ENCODE peak calls at places on chromosome 6, in seven cellular contexts. N is RWPE1; Q is right atrium auricular region; Y is tibial nerve; M is caudate nucleus; K is naive thymus-derived CD4-positive, alpha-beta T cell; L is psoas muscle. T is an unnamed sample.

GRCh38 chr6:43742285-43742684 is 27.7 kb upstream of the VEGFA start:
- DNase-seq in K (no peak), M (no peak), Q (no peak), L (no peak), N (no peak), Y (no peak), T (no peak)

GRCh38 chr6:63269470-63269869 is 50.3 kb downstream of the LGSN start:
- DNase-seq in Y (no peak), M (no peak), K (no peak), L (no peak), Q (no peak), N (no peak), T (no peak)

GRCh38 chr6:82687855-82688254 is 324.2 kb downstream of the TPBG start:
- DNase-seq in K (no peak), M (no peak), N (no peak), Y (no peak), Q (no peak), L (no peak), T (no peak)

GRCh38 chr6:144559865-144560603 is 274.9 kb downstream of the UTRN start:
- DNase-seq in K (peak), Q (no peak), Y (no peak), M (no peak), N (no peak), L (no peak), T (no peak)

GRCh38 chr6:15355683-15356099 is 109.8 kb downstream of the JARID2 start:
- DNase-seq in N (no peak), Y (no peak), L (no peak), Q (no peak), K (no peak), M (no peak), T (no peak)

GRCh38 chr6:22774129-22774528 is 204.8 kb downstream of the HDGFL1 start:
- DNase-seq in Q (no peak), L (no peak), K (no peak), N (no peak), M (no peak), Y (no peak), T (no peak)

GRCh38 chr6:143539723-143540122 is 28.2 kb upstream of the FUCA2 start:
- DNase-seq in K (no peak), Y (no peak), Q (no peak), L (no peak), N (no peak), M (no peak), T (no peak)

GRCh38 chr6:116255246-116255800 is 1.4 kb upstream of the TSPYL4 start:
- DNase-seq in N (no peak), K (no peak), M (no peak), Q (no peak), L (no peak), Y (no peak), T (no peak)

GRCh38 chr6:82257088-82257774 is 9.7 kb upstream of the IBTK start:
- DNase-seq in K (no peak), N (no peak), M (no peak), L (no peak), Q (no peak), Y (no peak), T (no peak)

GRCh38 chr6:131251593-131252204 is 116.4 kb downstream of the AKAP7 start:
- DNase-seq in L (no peak), Q (no peak), Y (no peak), M (no peak), K (no peak), N (no peak), T (no peak)

GRCh38 chr6:99521557-99522286 is 6.5 kb upstream of the USP45 start:
- DNase-seq in M (no peak), Q (peak), L (peak), N (no peak), Y (no peak), K (no peak), T (no peak)

GRCh38 chr6:34836451-34836850 is 44.6 kb downstream of the BLTP3A start:
- DNase-seq in K (no peak), N (no peak), Y (no peak), L (no peak), Q (no peak), M (no peak), T (no peak)

GRCh38 chr6:123655520-123656306 is 19.0 kb upstream of the TRDN start:
- DNase-seq in M (no peak), Q (no peak), N (no peak), Y (no peak), K (no peak), L (no peak), T (no peak)

GRCh38 chr6:97053643-97054411 is 129.3 kb downstream of the KLHL32 start:
- DNase-seq in K (no peak), M (no peak), Q (no peak), N (peak), Y (no peak), L (no peak), T (no peak)

GRCh38 chr6:156087487-156087886 is 631.8 kb upstream of the NOX3 start:
- DNase-seq in N (no peak), M (no peak), Y (no peak), K (no peak), Q (no peak), L (no peak), T (no peak)

GRCh38 chr6:109483744-109484075 is 691 bp upstream of the ZBTB24 start:
- DNase-seq in K (no peak), M (no peak), L (no peak), Q (no peak), Y (no peak), N (no peak), T (no peak)
- H3K27ac ChIP-seq in K (peak), M (no peak), L (peak), Q (peak), Y (no peak), N (peak), T (peak)

DNA sequence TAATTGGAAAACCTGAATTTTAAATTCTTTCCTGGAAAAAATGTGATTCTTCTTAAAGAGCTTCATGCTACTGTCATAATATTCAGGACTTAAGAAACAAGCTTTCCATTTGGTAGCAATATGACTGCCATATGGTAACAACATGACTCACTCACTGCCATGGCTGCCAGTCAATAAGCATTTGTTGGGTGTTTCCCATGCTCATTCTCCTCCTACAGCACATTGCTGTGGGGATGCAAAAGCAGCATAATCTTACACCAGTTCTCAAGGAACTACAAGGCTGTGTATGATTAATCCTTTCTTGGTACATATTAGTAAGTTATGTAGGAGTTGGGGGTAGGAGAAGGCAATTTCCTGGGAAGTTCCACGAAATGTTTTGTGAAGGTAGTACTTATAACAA is 76.8 kb downstream of the CEP162 start:
- DNase-seq in Y (no peak), N (peak), K (no peak), L (no peak), M (no peak), Q (no peak), T (no peak)
- H3K27ac ChIP-seq in Y (no peak), N (no peak), K (no peak), L (no peak), M (no peak), Q (no peak), T (no peak)

DNA sequence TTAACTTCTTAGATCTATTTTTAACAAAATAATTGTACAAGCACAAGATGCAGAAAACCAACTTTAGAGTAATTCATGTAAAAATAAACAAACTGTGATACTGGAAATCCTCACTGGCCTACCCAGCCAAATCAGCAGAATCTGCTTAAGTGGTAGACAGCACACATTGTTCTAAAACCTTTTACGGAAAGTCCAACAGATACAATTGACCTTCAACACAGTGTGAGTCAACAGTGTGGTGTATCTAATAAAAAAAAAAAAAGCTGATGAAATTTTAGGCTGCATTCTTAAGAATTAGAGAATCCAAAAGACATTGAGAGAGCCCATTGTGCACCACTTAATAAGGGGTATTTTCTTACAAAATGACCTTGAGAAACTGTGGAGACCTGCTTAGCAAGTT is 174.5 kb downstream of the COL21A1 start:
- DNase-seq in Y (no peak), K (no peak), M (no peak), Q (no peak), L (no peak), N (no peak), T (no peak)
- H3K27ac ChIP-seq in Y (no peak), K (no peak), M (no peak), Q (peak), L (no peak), N (no peak), T (no peak)

GRCh38 chr6:73180076-73180717 is 45.1 kb downstream of the KHDC1L start:
- DNase-seq in Q (no peak), Y (no peak), N (no peak), M (no peak), L (no peak), K (no peak), T (no peak)
- H3K27ac ChIP-seq in Q (no peak), Y (no peak), N (no peak), M (peak), L (peak), K (no peak), T (no peak)

DNA sequence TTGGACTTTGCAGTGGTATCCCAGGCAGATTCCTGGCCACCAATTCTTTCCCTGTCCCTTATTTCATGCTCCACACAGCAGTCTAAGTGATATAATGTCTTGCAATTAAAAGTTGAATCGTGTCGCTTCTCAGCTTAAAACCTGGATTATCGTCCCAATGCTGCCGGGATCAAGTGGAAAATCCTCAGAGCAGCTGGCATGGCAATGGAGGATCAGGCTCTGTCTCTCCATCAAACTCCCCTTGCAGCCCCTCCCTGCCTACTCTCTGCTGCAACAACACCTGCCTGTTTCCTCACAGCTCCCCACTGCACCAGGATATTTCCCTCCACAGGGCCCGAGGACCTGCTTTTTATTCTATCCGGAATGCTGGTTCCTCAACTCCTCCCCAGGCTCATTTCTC is 277.1 kb downstream of the SYNE1 start:
- DNase-seq in K (no peak), N (no peak), L (no peak), Y (no peak), M (no peak), Q (no peak), T (no peak)
- H3K27ac ChIP-seq in K (no peak), N (no peak), L (no peak), Y (no peak), M (no peak), Q (no peak), T (no peak)

GRCh38 chr6:71395731-71396409 is 107.3 kb downstream of the OGFRL1 start:
- DNase-seq in Y (no peak), L (no peak), N (no peak), K (no peak), Q (no peak), M (no peak), T (no peak)

GRCh38 chr6:71393471-71393870 is 104.9 kb downstream of the OGFRL1 start:
- DNase-seq in N (no peak), Y (no peak), Q (no peak), K (no peak), L (no peak), M (no peak), T (no peak)

GRCh38 chr6:71392286-71392685 is 103.7 kb downstream of the OGFRL1 start:
- DNase-seq in Y (no peak), N (no peak), L (no peak), K (no peak), Q (no peak), M (no peak), T (no peak)

GRCh38 chr6:71396410-71396801 is 107.8 kb downstream of the OGFRL1 start:
- DNase-seq in Q (no peak), K (no peak), N (no peak), L (no peak), M (no peak), Y (no peak), T (no peak)

GRCh38 chr6:71394001-71394432 is 105.4 kb downstream of the OGFRL1 start:
- DNase-seq in N (no peak), Y (no peak), K (no peak), Q (no peak), M (no peak), L (no peak), T (no peak)
- H3K27ac ChIP-seq in N (no peak), Y (no peak), K (no peak), Q (peak), M (no peak), L (peak), T (no peak)

GRCh38 chr6:26595669-26596269 is 984 bp upstream of the ABT1 start:
- DNase-seq in N (peak), Y (peak), K (peak), M (peak), Q (peak), L (peak), T (peak)
- H3K27ac ChIP-seq in N (peak), Y (peak), K (peak), M (peak), Q (peak), L (peak), T (peak)